ENCODE peak calls at places on chromosomes 5 and 9, in eight cellular contexts. K is A549, P is HCT116, I is endothelial cell of umbilical vein, Q is HepG2, M is H1, N is K562, B is GM12878. Y is an unnamed sample.

GRCh38 chr9:132768932-132769894 is 98.9 kb downstream of the GTF3C4 start:
- DNase-seq in K (peak; percentile 49), P (no peak), I (peak; percentile 68), Q (peak; percentile 58), M (peak; percentile 34), N (peak; percentile 58), B (peak; percentile 40), Y (peak; percentile 83)

GRCh38 chr5:154087260-154087659 is 48.5 kb downstream of the MFAP3 start:
- DNase-seq in K (no peak), P (no peak), I (no peak), Q (no peak), M (no peak), N (no peak), B (no peak), Y (peak; percentile 33)

GRCh38 chr5:58019614-58020013 is 440.3 kb downstream of the PLK2 start:
- DNase-seq in K (no peak), P (no peak), I (peak; percentile 93), Q (no peak), M (no peak), N (no peak), B (no peak), Y (no peak)

GRCh38 chr5:18720002-18720401 is 1085.7 kb downstream of the TAF11L14 start:
- DNase-seq in K (no peak), P (no peak), I (no peak), Q (no peak), M (no peak), N (no peak), B (no peak), Y (no peak)

GRCh38 chr5:53936481-53937352 is 373.7 kb downstream of the ARL15 start:
- DNase-seq in K (no peak), P (no peak), I (no peak), Q (no peak), M (no peak), N (no peak), B (no peak), Y (no peak)

GRCh38 chr9:15219511-15219910 is 87.5 kb downstream of the TTC39B start:
- DNase-seq in K (no peak), P (no peak), I (no peak), Q (no peak), M (no peak), N (no peak), B (no peak), Y (no peak)

GRCh38 chr9:134325096-134325812 is 1.0 kb upstream of the RXRA start:
- DNase-seq in K (peak; percentile 54), P (no peak), I (peak; percentile 42), Q (no peak), M (no peak), N (peak; percentile 64), B (no peak), Y (peak; percentile 60)

GRCh38 chr5:61768692-61769281 is 436.7 kb downstream of the ZSWIM6 start:
- DNase-seq in K (peak; percentile 69), P (peak; percentile 63), I (peak; percentile 3), Q (peak; percentile 70), M (peak; percentile 23), N (peak; percentile 52), B (no peak), Y (peak; percentile 41)

GRCh38 chr5:61575103-61575502 is 243.0 kb downstream of the ZSWIM6 start:
- DNase-seq in K (no peak), P (no peak), I (peak; percentile 24), Q (no peak), M (no peak), N (peak; percentile 45), B (no peak), Y (no peak)

GRCh38 chr5:158812381-158812780 is 287.3 kb downstream of the EBF1 start:
- DNase-seq in K (no peak), P (no peak), I (peak; percentile 13), Q (no peak), M (no peak), N (no peak), B (peak; percentile 51), Y (peak; percentile 15)

GRCh38 chr5:17910318-17910717 is 276.1 kb downstream of the TAF11L14 start:
- DNase-seq in K (peak; percentile 10), P (no peak), I (peak; percentile 47), Q (no peak), M (no peak), N (no peak), B (no peak), Y (peak; percentile 51)

GRCh38 chr5:132470596-132470995 is 20.0 kb downstream of the IRF1 start:
- DNase-seq in K (no peak), P (no peak), I (no peak), Q (no peak), M (no peak), N (no peak), B (no peak), Y (no peak)

GRCh38 chr9:18379073-18379811 is 94.7 kb upstream of the ADAMTSL1 start:
- DNase-seq in K (no peak), P (no peak), I (peak; percentile 70), Q (no peak), M (peak; percentile 25), N (no peak), B (no peak), Y (no peak)

GRCh38 chr5:124661317-124662141 is 84.9 kb downstream of the ZNF608 start:
- DNase-seq in K (peak; percentile 69), P (peak; percentile 81), I (peak; percentile 91), Q (peak; percentile 99), M (peak; percentile 58), N (no peak), B (no peak), Y (no peak)

GRCh38 chr9:106859957-106860715 is 2.8 kb upstream of the ZNF462 start:
- DNase-seq in K (peak; percentile 10), P (peak; percentile 41), I (peak; percentile 46), Q (no peak), M (no peak), N (no peak), B (no peak), Y (no peak)

DNA sequence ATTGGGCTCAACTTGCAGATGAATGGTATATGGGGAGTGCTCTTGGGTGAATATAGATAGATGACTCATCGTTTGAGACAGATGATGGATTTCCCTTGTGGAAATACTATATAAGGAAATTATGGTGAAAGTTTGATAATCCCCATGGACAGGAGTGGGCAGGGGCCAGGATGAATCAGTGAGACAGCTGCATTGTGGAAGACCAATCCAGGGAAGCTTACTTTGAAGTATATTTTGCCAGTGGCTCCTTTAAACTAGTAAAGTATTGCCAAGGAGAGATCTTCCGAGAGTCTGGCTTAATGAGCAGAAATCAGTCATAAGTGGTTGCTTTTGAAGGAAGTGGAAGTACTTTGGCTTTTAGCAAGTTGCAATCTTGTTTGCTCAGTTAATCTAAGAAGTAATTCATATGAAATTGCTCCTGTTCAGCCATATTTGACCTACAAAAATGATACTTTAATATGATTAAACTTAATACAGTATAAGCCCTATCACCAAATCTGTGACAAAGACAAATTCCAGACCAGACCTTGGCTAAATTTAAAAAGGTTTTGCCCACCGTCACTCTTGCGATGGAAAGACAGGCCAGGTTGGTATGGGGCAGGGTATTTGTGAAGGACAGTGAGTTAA is 9.3 kb upstream of the TNC start:
- DNase-seq in K (no peak), P (no peak), I (no peak), Q (no peak), M (no peak), N (no peak), B (no peak), Y (no peak)
- TF ChIP-seq MAX in K (no peak), P (no peak), I (no peak), Q (no peak), M (no peak), N (no peak), B (no peak), Y (no peak)

GRCh38 chr9:129886226-129887174 is 51.2 kb downstream of the USP20 start:
- DNase-seq in K (no peak), P (no peak), I (peak; percentile 55), Q (no peak), M (no peak), N (peak; percentile 63), B (peak; percentile 37), Y (peak; percentile 83)

GRCh38 chr9:129885670-129886106 is 50.4 kb downstream of the USP20 start:
- DNase-seq in K (peak; percentile 79), P (peak; percentile 57), I (peak; percentile 90), Q (peak; percentile 66), M (peak; percentile 56), N (peak; percentile 97), B (peak; percentile 64), Y (peak; percentile 98)

GRCh38 chr9:129885018-129885669 is 49.9 kb downstream of the USP20 start:
- DNase-seq in K (no peak), P (no peak), I (peak; percentile 28), Q (peak; percentile 33), M (no peak), N (peak; percentile 68), B (peak; percentile 20), Y (peak; percentile 78)

GRCh38 chr9:129881547-129882324 is 46.5 kb downstream of the USP20 start:
- DNase-seq in K (no peak), P (no peak), I (no peak), Q (no peak), M (no peak), N (peak; percentile 51), B (no peak), Y (no peak)

DNA sequence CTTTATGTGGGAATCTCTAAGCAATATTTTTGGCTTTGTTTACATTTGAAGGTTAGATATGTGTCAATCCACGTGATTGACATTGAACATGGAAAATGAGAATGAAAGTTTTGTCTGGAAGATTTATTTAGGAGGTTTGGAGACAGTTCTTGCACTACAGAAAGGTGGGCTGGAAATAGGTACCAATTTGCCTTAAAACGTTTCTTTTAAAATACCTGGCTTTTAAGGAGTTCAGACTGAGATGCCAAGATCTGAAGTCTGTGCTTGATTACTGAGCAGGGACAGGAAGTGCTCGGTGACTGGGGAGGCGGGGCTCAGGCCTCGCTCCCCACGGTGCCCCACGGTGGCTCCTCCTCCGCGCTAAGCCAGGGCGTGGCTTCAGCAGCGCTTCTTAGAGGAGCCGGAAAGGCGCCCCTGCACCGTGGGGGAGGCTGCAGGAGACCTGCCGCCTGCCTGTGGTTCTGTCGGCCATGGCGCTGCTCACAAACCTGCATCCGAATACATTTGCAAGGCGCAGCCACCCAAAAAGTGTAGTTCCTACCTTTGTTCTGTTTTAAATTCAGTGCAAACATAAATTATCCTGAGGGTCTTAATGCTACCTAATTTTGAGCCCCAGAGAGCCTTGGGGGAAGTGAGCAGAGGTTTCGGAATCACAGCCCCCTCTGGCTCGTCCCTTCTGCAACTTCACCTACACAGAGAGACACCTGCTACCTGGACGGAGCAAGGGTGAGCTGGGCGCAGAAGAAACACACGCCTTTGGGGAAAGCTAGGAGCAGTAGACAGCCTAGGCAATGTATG is 49.2 kb downstream of the USP20 start:
- DNase-seq in K (peak; percentile 76), P (peak; percentile 64), I (peak; percentile 80), Q (peak; percentile 66), M (peak; percentile 79), N (peak; percentile 96), B (peak; percentile 83), Y (peak; percentile 96)
- TF ChIP-seq POLR2A in K (peak; percentile 71), P (peak; percentile 61), I (peak; percentile 28), Q (peak; percentile 54), M (peak; percentile 83), N (no peak), B (peak; percentile 67), Y (peak; percentile 93)

DNA sequence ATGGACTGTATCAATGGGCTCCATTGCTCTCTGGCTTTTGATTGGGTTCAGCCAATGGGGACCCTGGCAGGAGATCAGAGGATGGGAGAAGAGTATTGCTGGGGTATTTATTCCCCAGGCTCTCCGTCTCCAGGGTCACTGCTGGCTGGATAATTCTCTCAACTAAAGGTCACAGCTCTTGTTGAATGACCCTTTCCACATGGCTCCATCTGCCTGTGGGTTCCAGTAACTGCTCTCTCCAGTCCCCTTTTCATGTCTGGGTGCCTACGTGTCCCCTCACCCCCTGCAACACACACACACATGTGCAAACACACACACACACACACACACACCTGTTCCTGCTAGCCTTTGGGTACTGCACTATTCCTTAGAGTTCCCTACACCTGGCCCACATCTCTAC is 53.9 kb upstream of the RIC1 start:
- DNase-seq in K (no peak), P (no peak), I (no peak), Q (peak; percentile 7), M (no peak), N (no peak), B (no peak), Y (no peak)
- TF ChIP-seq MAX in K (no peak), P (no peak), I (no peak), Q (no peak), M (no peak), N (no peak), B (no peak), Y (no peak)

GRCh38 chr5:108381034-108381954 is 604 bp downstream of the FBXL17 start:
- DNase-seq in K (peak; percentile 10), P (peak; percentile 10), I (peak; percentile 66), Q (peak; percentile 18), M (no peak), N (peak; percentile 59), B (no peak), Y (peak; percentile 79)
- TF ChIP-seq POLR2A in K (peak; percentile 23), P (no peak), I (peak; percentile 4), Q (no peak), M (no peak), N (no peak), B (peak; percentile 72), Y (no peak)

Y was measured in NB4.